ENCODE peak calls at places on chromosomes 13 and 19, in five cellular contexts. A, I, P, O and Y are unnamed samples.

GRCh38 chr13:32910530-32910929 is 105.7 kb upstream of the KL start:
- DNase-seq in A (peak), I (no peak), P (no peak), O (no peak), Y (no peak)

GRCh38 chr19:8335343-8336071 is 7.6 kb downstream of the KANK3 start:
- DNase-seq in A (no peak), I (no peak), P (no peak), O (no peak), Y (no peak)

GRCh38 chr19:17184381-17184841 is 30.7 kb upstream of the USE1 start:
- DNase-seq in A (no peak), I (no peak), P (no peak), O (no peak), Y (no peak)

GRCh38 chr19:41310031-41310831 is at the start of gene CCDC97:
- DNase-seq in A (peak), I (no peak), P (peak), O (peak), Y (peak)

GRCh38 chr13:52446265-52446664 is 4.2 kb downstream of the VPS36 start:
- DNase-seq in A (no peak), I (no peak), P (no peak), O (no peak), Y (no peak)

GRCh38 chr19:46766569-46767317 is 20.5 kb upstream of the STRN4 start:
- DNase-seq in A (peak), I (no peak), P (no peak), O (no peak), Y (peak)

GRCh38 chr19:40423938-40424337 is 1.9 kb downstream of the SERTAD1 start:
- DNase-seq in A (no peak), I (no peak), P (no peak), O (no peak), Y (no peak)

GRCh38 chr13:25190256-25190655 is 18.2 kb upstream of the AMER2 start:
- DNase-seq in A (no peak), I (no peak), P (no peak), O (no peak), Y (no peak)

GRCh38 chr19:6066661-6067646 is 43.3 kb downstream of the RFX2 start:
- DNase-seq in A (peak), I (no peak), P (peak), O (peak), Y (peak)

GRCh38 chr19:4284176-4284958 is 5.3 kb downstream of the SHD start:
- DNase-seq in A (peak), I (no peak), P (no peak), O (no peak), Y (peak)

GRCh38 chr13:66358564-66358963 is 871.6 kb downstream of the PCDH9 start:
- DNase-seq in A (no peak), I (no peak), P (no peak), O (no peak), Y (no peak)

GRCh38 chr13:40406405-40407138 is 259.9 kb downstream of the FOXO1 start:
- DNase-seq in A (peak), I (peak), P (peak), O (no peak), Y (peak)

GRCh38 chr13:97125810-97126738 is 96.1 kb upstream of the MBNL2 start:
- DNase-seq in A (peak), I (peak), P (no peak), O (peak), Y (peak)

GRCh38 chr13:101473458-101473857 is 21.0 kb downstream of the ITGBL1 start:
- DNase-seq in A (peak), I (peak), P (no peak), O (no peak), Y (peak)